ENCODE peak calls at places on chromosomes 2 and 18, in nine cellular contexts. J is stimulated activated CD4-positive, alpha-beta T cell treated with anti-CD3 and anti-CD28 coated beads, Interleukin-2, amount 100 ng/mL, for 48 hours; N is SHP77; Z is osteocyte; T is GM10248; H is iris pigment epithelial cell; X is retinal pigment epithelial cell; Q is prostate gland; V is activated CD8-positive, alpha-beta memory T cell treated with anti-CD3 and anti-CD28 coated beads, Interleukin-2, amount 50 U/mL, for 4 hours. Y is an unnamed sample.

GRCh38 chr2:218727502-218728165 is 17.0 kb downstream of the TTLL4 start:
- DNase-seq in J (no peak), N (peak), Z (no peak), T (no peak), H (peak), X (no peak), Q (no peak), V (no peak), Y (no peak)

GRCh38 chr18:12839057-12839525 is 44.9 kb downstream of the PTPN2 start:
- DNase-seq in J (no peak), N (no peak), Z (no peak), T (peak), H (no peak), X (no peak), Q (no peak), V (no peak), Y (no peak)

GRCh38 chr2:5368263-5368662 is 323.9 kb upstream of the SOX11 start:
- DNase-seq in J (no peak), N (no peak), Z (no peak), T (no peak), H (no peak), X (no peak), Q (no peak), V (no peak), Y (no peak)

GRCh38 chr2:127580167-127581049 is 44.9 kb downstream of the MYO7B start:
- DNase-seq in J (no peak), N (no peak), Z (peak), T (no peak), H (no peak), X (no peak), Q (no peak), V (no peak), Y (no peak)

GRCh38 chr2:145258903-145259579 is 739.1 kb upstream of the ZEB2 start:
- DNase-seq in J (no peak), N (no peak), Z (no peak), T (no peak), H (peak), X (no peak), Q (no peak), V (no peak), Y (no peak)

GRCh38 chr18:77208969-77209368 is 40.7 kb upstream of the GALR1 start:
- DNase-seq in J (no peak), N (no peak), Z (no peak), T (peak), H (peak), X (no peak), Q (no peak), V (no peak), Y (peak)

GRCh38 chr18:39455300-39455699 is 1889.7 kb upstream of the CELF4 start:
- DNase-seq in J (no peak), N (peak), Z (no peak), T (no peak), H (peak), X (peak), Q (no peak), V (no peak), Y (no peak)

GRCh38 chr2:24492283-24493272 is 1.5 kb downstream of the NCOA1 start:
- DNase-seq in J (no peak), N (no peak), Z (no peak), T (no peak), H (peak), X (no peak), Q (peak), V (no peak), Y (no peak)

GRCh38 chr2:232838406-232838874 is 31.6 kb upstream of the SNORC start:
- DNase-seq in J (peak), N (no peak), Z (no peak), T (peak), H (no peak), X (no peak), Q (no peak), V (peak), Y (no peak)

GRCh38 chr2:77397763-77398162 is 124.4 kb downstream of the LRRTM4 start:
- DNase-seq in J (no peak), N (no peak), Z (no peak), T (no peak), H (no peak), X (no peak), Q (no peak), V (no peak), Y (no peak)

GRCh38 chr18:60656563-60656962 is 284.0 kb upstream of the MC4R start:
- DNase-seq in J (no peak), N (no peak), Z (no peak), T (no peak), H (no peak), X (no peak), Q (no peak), V (no peak), Y (no peak)

GRCh38 chr2:39541011-39541930 is 104.2 kb upstream of the MAP4K3 start:
- DNase-seq in J (no peak), N (no peak), Z (no peak), T (no peak), H (no peak), X (no peak), Q (no peak), V (no peak), Y (no peak)

GRCh38 chr18:41881285-41881684 is 73.7 kb upstream of the PIK3C3 start:
- DNase-seq in J (no peak), N (no peak), Z (no peak), T (no peak), H (peak), X (no peak), Q (no peak), V (no peak), Y (no peak)

GRCh38 chr2:235230809-235231601 is 262.8 kb upstream of the AGAP1 start:
- DNase-seq in J (no peak), N (no peak), Z (no peak), T (no peak), H (peak), X (peak), Q (no peak), V (no peak), Y (no peak)

GRCh38 chr2:217555075-217555876 is 447.5 kb downstream of the TNS1 start:
- DNase-seq in J (no peak), N (no peak), Z (no peak), T (no peak), H (no peak), X (no peak), Q (no peak), V (no peak), Y (no peak)

GRCh38 chr2:140506606-140507005 is 1624.2 kb downstream of the LRP1B start:
- DNase-seq in J (no peak), N (no peak), Z (no peak), T (no peak), H (peak), X (peak), Q (no peak), V (no peak), Y (no peak)

GRCh38 chr2:43426305-43427031 is 169.4 kb downstream of the THADA start:
- DNase-seq in J (peak), N (no peak), Z (no peak), T (peak), H (peak), X (peak), Q (peak), V (peak), Y (peak)

GRCh38 chr2:29123584-29124349 is 8.6 kb downstream of the CLIP4 start:
- DNase-seq in J (no peak), N (no peak), Z (no peak), T (no peak), H (peak), X (peak), Q (no peak), V (no peak), Y (no peak)

GRCh38 chr2:229431331-229431954 is 160.4 kb upstream of the PID1 start:
- DNase-seq in J (no peak), N (peak), Z (no peak), T (no peak), H (peak), X (peak), Q (no peak), V (no peak), Y (no peak)

GRCh38 chr2:29902356-29902755 is 19.0 kb downstream of the ALK start:
- DNase-seq in J (no peak), N (no peak), Z (no peak), T (no peak), H (no peak), X (no peak), Q (no peak), V (no peak), Y (no peak)

GRCh38 chr2:32427672-32428622 is 71.1 kb downstream of the BIRC6 start:
- DNase-seq in J (no peak), N (peak), Z (no peak), T (no peak), H (peak), X (no peak), Q (no peak), V (no peak), Y (no peak)

GRCh38 chr2:223538920-223539440 is 63.2 kb downstream of the SCG2 start:
- DNase-seq in J (no peak), N (peak), Z (no peak), T (no peak), H (no peak), X (no peak), Q (no peak), V (no peak), Y (no peak)

GRCh38 chr2:88626171-88627054 is 851 bp downstream of the EIF2AK3 start:
- DNase-seq in J (peak), N (no peak), Z (no peak), T (no peak), H (no peak), X (no peak), Q (peak), V (peak), Y (peak)

GRCh38 chr2:237290249-237290648 is 123.7 kb downstream of the COL6A3 start:
- DNase-seq in J (no peak), N (no peak), Z (no peak), T (no peak), H (peak), X (no peak), Q (peak), V (no peak), Y (peak)

GRCh38 chr2:18898271-18898670 is 308.9 kb upstream of the NT5C1B start:
- DNase-seq in J (no peak), N (no peak), Z (no peak), T (no peak), H (no peak), X (no peak), Q (no peak), V (no peak), Y (no peak)

GRCh38 chr2:195500878-195501277 is 156.1 kb upstream of the SLC39A10 start:
- DNase-seq in J (no peak), N (no peak), Z (no peak), T (no peak), H (no peak), X (peak), Q (no peak), V (no peak), Y (no peak)

Y was measured in mucosa of gallbladder.